ENCODE peak calls at places on chromosomes 7 and 10, in nine cellular contexts. W is astrocyte; H is CD8-positive, alpha-beta T cell; B is sigmoid colon; M is left ventricle myocardium inferior; J is pancreas; N is right lobe of liver; A is GM23248; T is heart right ventricle. Z is an unnamed sample.

GRCh38 chr10:14254368-14254767 is 76.4 kb downstream of the FRMD4A start:
- DNase-seq in H (no peak), B (no peak), W (peak; percentile 74), T (no peak), A (no peak), M (no peak), J (no peak), N (no peak), Z (no peak)

GRCh38 chr7:10977113-10977512 is 3.4 kb downstream of the PHF14 start:
- DNase-seq in W (no peak), T (no peak), B (no peak), J (no peak), A (no peak), M (no peak), H (no peak), N (no peak), Z (no peak)

GRCh38 chr7:143318661-143319060 is 2.8 kb downstream of the CLCN1 start:
- DNase-seq in N (peak; percentile 66), J (no peak), M (no peak), B (no peak), H (no peak), W (no peak), A (peak; percentile 8), T (peak; percentile 17), Z (peak; percentile 58)

GRCh38 chr10:810351-810846 is 120.9 kb upstream of the DIP2C start:
- DNase-seq in A (no peak), B (no peak), H (no peak), W (no peak), M (no peak), J (no peak), N (no peak), T (no peak), Z (peak; percentile 66)

GRCh38 chr7:98210513-98211220 is 572 bp upstream of the BHLHA15 start:
- DNase-seq in W (no peak), N (no peak), J (peak; percentile 86), A (peak; percentile 33), T (no peak), B (peak; percentile 49), H (no peak), M (no peak), Z (peak; percentile 40)

GRCh38 chr7:93245525-93246432 is 13.6 kb downstream of the VPS50 start:
- DNase-seq in T (no peak), J (no peak), B (no peak), M (no peak), A (peak; percentile 50), N (no peak), H (no peak), W (peak; percentile 18), Z (peak; percentile 18)

GRCh38 chr7:155009570-155010157 is 6.7 kb upstream of the PAXIP1 start:
- DNase-seq in M (no peak), H (peak; percentile 30), B (no peak), W (no peak), T (no peak), A (no peak), N (no peak), J (no peak), Z (no peak)

GRCh38 chr10:17793041-17793440 is 16.1 kb upstream of the MRC1 start:
- DNase-seq in A (peak; percentile 30), N (no peak), J (no peak), B (no peak), W (no peak), H (no peak), M (no peak), T (no peak), Z (no peak)

DNA sequence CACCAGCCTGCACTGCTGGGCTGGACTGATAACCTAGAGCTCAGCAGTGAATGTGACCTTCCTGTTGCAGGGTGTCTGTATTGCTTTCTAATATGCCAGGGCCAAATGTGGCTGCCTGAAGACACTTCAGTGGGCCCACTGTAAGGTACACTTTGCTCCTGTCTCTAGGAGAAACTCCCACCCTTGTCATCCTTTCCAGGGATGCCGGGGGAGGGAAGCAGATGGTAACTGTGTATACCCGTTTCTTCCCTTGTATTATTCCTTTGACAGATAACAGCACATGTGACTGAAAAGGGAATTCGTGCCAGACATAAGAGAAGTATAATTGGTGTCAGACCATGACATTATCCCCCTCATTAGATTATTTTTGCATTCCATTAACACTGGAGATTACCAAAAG is 317.7 kb downstream of the CAMK1D start:
- DNase-seq in B (no peak), H (no peak), J (no peak), M (no peak), W (no peak), A (no peak), N (no peak), T (no peak), Z (no peak)
- H3K27ac ChIP-seq in B (no peak overlapping the region), H (no peak overlapping the region), J (no peak overlapping the region), M (peak overlapping the region; percentile 15), W (no peak overlapping the region), A (no peak overlapping the region), N (no peak overlapping the region), T (no peak overlapping the region), Z (no peak overlapping the region)

GRCh38 chr7:21942955-21943354 is 2.7 kb downstream of the CDCA7L start:
- DNase-seq in B (no peak), N (no peak), T (no peak), W (no peak), H (no peak), J (no peak), M (no peak), A (peak; percentile 23), Z (no peak)

GRCh38 chr7:21939858-21940322 is 5.8 kb downstream of the CDCA7L start:
- DNase-seq in T (no peak), A (no peak), J (no peak), W (no peak), M (no peak), B (no peak), H (no peak), N (no peak), Z (no peak)

GRCh38 chr7:21939136-21939857 is 6.4 kb downstream of the CDCA7L start:
- DNase-seq in M (no peak), B (no peak), H (no peak), A (peak; percentile 43), N (no peak), T (no peak), J (no peak), W (peak; percentile 60), Z (no peak)

GRCh38 chr7:21943436-21943835 is 2.3 kb downstream of the CDCA7L start:
- DNase-seq in B (no peak), N (no peak), M (no peak), W (no peak), H (no peak), A (no peak), T (no peak), J (no peak), Z (no peak)

DNA sequence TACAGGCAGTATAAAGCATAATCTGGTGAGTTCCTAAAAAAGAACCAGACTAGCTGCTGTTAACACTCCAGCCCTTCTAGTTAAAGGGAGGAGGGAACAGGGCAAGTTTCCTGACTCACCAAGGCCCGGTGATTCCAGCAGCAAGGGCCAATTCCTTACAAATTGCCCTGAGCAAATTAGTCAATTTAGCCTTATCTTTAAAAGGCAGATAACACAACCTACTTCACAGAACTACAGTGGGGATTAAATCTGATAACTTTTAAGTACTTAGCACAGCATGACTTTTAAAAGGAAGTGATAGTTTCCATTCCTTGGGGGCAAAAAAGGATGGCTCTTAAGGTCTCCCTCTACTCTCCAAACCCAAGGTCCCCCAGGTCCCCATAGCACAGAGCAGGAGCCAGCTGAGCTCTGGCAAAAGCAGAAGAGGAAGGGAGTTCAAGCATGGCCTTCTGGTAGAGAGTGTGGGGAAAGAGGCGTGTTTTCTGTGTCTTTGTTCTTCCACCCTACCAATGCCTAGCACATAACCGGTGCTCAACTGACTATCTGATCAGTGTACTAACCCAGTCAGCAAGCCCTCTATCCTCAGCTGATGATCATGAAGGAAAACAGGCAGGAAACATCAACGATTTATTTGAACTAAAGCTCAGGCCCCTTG is 4.0 kb downstream of the CDCA7L start:
- DNase-seq in J (no peak), W (peak; percentile 59), M (no peak), A (peak; percentile 72), T (no peak), H (no peak), B (no peak), N (no peak), Z (peak; percentile 40)
- H3K4me1 ChIP-seq in J (peaks cover 18% of the 10 kb centered on the region), W (peaks cover 30% of the 10 kb centered on the region), M (peaks cover 77% of the 10 kb centered on the region), A (peaks cover 49% of the 10 kb centered on the region), T (peaks cover 11% of the 10 kb centered on the region), H (peaks cover 15% of the 10 kb centered on the region), B (peaks cover 58% of the 10 kb centered on the region), N (peaks cover 3% of the 10 kb centered on the region), Z (peaks cover 6% of the 10 kb centered on the region)

DNA sequence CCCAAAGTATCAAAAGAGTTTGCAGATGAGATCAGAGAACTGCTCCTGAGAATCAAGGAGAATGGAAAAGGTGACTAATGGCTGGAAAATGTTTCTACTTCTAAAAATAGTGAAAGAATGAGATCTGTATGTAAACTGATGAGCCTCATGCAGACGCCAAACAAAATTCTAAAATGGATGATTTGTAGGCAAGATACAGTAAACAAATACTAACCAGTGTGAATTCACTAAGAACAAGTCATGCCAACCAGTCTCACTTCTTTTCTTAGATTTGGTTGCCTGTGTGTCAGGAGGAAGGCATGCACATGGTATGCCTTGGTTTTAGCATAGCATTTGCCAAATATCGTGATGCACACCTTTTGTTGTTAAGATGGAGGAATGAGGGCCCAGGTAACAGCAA is 94.9 kb upstream of the PIK3CG start:
- DNase-seq in J (no peak), W (peak; percentile 96), H (no peak), T (no peak), N (no peak), M (no peak), A (peak; percentile 88), B (no peak), Z (no peak)
- H3K27ac ChIP-seq in J (no peak overlapping the region), W (peak overlapping the region; percentile 92), H (no peak overlapping the region), T (no peak overlapping the region), N (no peak overlapping the region), M (no peak overlapping the region), A (peak overlapping the region; percentile 77), B (peak overlapping the region; percentile 58), Z (no peak overlapping the region)

DNA sequence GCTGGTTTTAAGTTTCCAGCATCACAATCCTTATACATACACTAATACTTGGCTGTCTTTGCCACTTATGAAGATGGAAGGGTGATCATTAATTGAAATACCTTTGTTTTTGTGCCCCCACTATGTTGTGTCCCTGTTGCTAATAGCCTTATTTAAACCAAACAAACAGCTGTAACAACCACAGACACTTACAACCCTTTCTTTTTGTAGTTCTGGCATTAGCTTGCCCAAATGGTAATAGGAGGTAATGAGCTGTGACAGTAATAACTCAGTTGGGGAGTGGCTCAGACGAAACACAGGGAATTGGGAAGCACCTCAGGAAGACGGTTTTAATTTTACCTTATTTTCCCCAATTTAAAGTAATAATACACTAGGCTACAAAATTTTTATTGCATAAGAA is 83.3 kb downstream of the MDFIC start:
- DNase-seq in W (no peak), N (no peak), H (no peak), J (no peak), M (no peak), B (no peak), A (no peak), T (no peak), Z (no peak)
- H3K4me1 ChIP-seq in W (peaks cover 6% of the 10 kb centered on the region), N (no peaks in the 10 kb centered on the region), H (peaks cover 47% of the 10 kb centered on the region), J (no peaks in the 10 kb centered on the region), M (peaks cover 45% of the 10 kb centered on the region), B (peaks cover 27% of the 10 kb centered on the region), A (peaks cover 24% of the 10 kb centered on the region), T (peaks cover 17% of the 10 kb centered on the region), Z (peaks cover 9% of the 10 kb centered on the region)

Z was measured in hepatocyte.